ENCODE peak calls at places on chromosomes 12 and 14, in five cellular contexts. F is retinal pigment epithelial cell, I is PC-9, Y is cardiac fibroblast, E is spleen. A is an unnamed sample.

GRCh38 chr12:64669270-64669842 is 59.1 kb downstream of the RASSF3 start:
- DNase-seq in F (no peak), I (peak), Y (no peak), E (peak), A (peak)

GRCh38 chr12:116882742-116883141 is 1.5 kb upstream of the HRK start:
- DNase-seq in F (no peak), I (no peak), Y (peak), E (peak), A (peak)

GRCh38 chr14:104431929-104432541 is 147.5 kb upstream of the C14orf180 start:
- DNase-seq in F (no peak), I (no peak), Y (no peak), E (no peak), A (no peak)

GRCh38 chr14:64126548-64126947 is 167.6 kb downstream of the ESR2 start:
- DNase-seq in F (no peak), I (no peak), Y (no peak), E (no peak), A (no peak)

GRCh38 chr12:27177716-27178115 is 66.4 kb upstream of the STK38L start:
- DNase-seq in F (peak), I (peak), Y (peak), E (no peak), A (peak)

GRCh38 chr14:32826404-32827082 is 112.1 kb upstream of the NPAS3 start:
- DNase-seq in F (no peak), I (no peak), Y (peak), E (no peak), A (peak)

GRCh38 chr12:68508536-68509050 is 102.1 kb upstream of the RAP1B start:
- DNase-seq in F (no peak), I (no peak), Y (no peak), E (no peak), A (no peak)

GRCh38 chr12:2651061-2651965 is 143.5 kb upstream of the FKBP4 start:
- DNase-seq in F (no peak), I (no peak), Y (no peak), E (peak), A (no peak)

GRCh38 chr14:102900631-102901571 is 21.6 kb upstream of the AMN start:
- DNase-seq in F (no peak), I (no peak), Y (no peak), E (peak), A (no peak)

GRCh38 chr14:91685600-91685999 is 46.3 kb downstream of the CATSPERB start:
- DNase-seq in F (no peak), I (no peak), Y (no peak), E (no peak), A (no peak)

GRCh38 chr14:91681893-91682563 is 49.9 kb downstream of the CATSPERB start:
- DNase-seq in F (no peak), I (no peak), Y (no peak), E (no peak), A (no peak)

GRCh38 chr14:91679273-91679672 is 52.6 kb downstream of the CATSPERB start:
- DNase-seq in F (no peak), I (no peak), Y (no peak), E (no peak), A (no peak)

GRCh38 chr14:91681116-91681515 is 50.8 kb downstream of the CATSPERB start:
- DNase-seq in F (no peak), I (no peak), Y (no peak), E (no peak), A (no peak)
- H3K4me3 ChIP-seq in F (no peak), I (no peak), Y (no peak), E (no peak), A (no peak)

DNA sequence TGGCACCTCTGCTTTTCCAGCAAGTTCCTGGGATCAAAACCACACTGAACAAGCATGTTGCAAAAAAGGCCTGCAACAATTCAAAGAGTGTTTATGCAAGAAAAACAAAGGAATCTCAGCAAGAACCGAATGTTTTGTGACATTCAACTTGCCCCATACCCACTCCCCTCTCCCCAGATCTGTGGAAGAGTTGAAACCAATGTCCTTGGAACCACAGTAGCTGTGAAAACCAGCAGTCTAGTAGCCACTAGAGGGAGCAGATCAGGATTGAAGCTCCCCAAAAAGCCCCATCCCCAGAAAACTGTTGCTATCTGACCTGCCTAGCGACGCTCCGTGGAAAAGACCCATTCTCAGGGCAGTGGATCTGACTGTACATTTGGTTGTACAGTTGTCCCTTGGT is 27.1 kb downstream of the PRKAB1 start:
- DNase-seq in F (no peak), I (no peak), Y (peak), E (no peak), A (peak)
- TF ChIP-seq CTCF in F (peak), I (peak), Y (peak), E (peak), A (peak)

DNA sequence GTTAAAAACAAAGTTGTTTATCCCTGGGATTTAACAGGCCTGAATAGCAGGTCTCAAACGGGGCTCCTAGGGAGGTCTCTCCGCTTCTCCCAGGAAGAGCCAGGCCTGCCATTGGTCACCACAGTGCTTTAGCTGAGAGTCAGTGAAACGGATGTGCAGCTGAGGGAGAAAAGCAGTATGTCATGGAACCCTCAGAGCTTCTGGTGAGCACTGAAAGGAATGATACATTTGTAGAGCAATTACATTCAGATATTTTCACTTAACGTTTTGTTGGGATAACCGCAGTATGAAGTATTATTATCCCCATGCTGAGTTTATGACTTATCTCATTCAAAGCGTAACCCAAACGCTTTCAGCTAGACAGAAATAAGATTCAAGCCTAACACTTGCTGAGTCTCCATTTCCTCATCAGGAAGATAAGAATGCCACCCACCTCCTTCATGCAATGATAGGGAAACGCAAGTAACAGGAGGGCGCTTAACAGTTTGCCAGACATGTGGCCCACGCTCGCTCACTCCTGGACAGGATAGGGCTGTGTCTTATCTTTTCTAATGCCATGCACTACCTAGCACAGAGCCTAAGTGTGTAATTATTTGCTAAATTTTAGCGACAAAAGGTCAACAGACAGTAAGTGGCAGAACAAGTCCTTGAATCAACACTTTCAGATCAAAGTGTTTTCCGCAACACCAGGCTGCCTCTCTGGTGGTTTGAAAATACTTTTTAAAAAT is 28.2 kb downstream of the DAD1 start:
- DNase-seq in F (no peak), I (no peak), Y (no peak), E (no peak), A (peak)
- H3K4me3 ChIP-seq in F (no peak), I (no peak), Y (no peak), E (no peak), A (no peak)

DNA sequence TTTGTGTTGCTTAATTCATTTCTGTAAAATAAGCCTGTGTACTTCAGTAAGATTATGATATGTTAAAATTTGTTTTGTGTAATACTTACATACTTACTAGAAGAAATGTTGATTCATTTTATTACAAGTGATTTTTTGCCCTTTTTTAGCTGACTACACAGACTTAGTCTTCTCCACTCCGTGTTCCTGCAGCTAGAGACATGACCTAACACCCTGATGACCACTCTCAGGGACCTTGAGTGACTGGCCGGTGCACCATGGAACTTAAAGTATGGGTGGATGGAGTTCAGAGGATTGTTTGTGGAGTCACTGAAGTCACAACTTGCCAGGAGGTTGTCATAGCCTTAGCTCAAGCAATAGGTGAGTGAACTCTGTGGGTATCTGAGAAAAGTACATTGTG is 69.8 kb downstream of the BHLHE41 start:
- DNase-seq in F (no peak), I (no peak), Y (no peak), E (no peak), A (no peak)
- TF ChIP-seq CTCF in F (no peak), I (no peak), Y (no peak), E (no peak), A (no peak)

DNA sequence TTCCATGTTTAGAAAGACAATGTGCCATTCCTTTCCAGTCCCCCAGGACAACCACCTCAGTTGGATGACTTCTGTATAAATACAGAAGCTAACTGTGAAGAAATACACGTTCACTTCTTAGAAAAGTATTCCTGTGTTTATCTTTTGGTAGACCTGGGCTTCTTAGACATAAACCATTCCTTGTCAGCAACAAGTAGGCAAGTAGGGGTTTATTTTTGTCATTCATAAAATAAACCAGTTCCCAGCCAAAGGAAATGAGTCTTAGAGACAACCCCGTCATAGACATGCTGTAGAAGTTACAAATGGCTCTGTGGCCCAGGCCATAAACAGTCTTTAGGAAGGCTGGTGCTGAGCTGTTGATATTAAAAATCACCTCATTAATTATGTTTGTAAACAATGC is 243.2 kb downstream of the SPTSSA start:
- DNase-seq in F (no peak), I (no peak), Y (no peak), E (no peak), A (no peak)
- H3K4me3 ChIP-seq in F (no peak), I (no peak), Y (no peak), E (no peak), A (no peak)

A was measured in choroid plexus epithelial cell.